ENCODE peak calls at places on chromosomes 1 and 21, in seven cellular contexts. C is heart left ventricle, F is A549, S is IMR-90, Q is uterus, Z is NB4, P is Peyer's patch. J is an unnamed sample.

GRCh38 chr1:183180634-183181056 is 5.4 kb upstream of the LAMC2 start:
- DNase-seq in C (peak), F (peak), S (peak), Q (no peak), Z (no peak), P (no peak), J (no peak)

GRCh38 chr1:48693674-48694347 is 82.9 kb downstream of the BEND5 start:
- DNase-seq in C (no peak), F (no peak), S (no peak), Q (no peak), Z (no peak), P (no peak), J (no peak)

GRCh38 chr1:86841120-86841519 is 72.8 kb downstream of the SELENOF start:
- DNase-seq in C (no peak), F (no peak), S (no peak), Q (no peak), Z (no peak), P (no peak), J (no peak)

GRCh38 chr1:199071080-199071479 is 432.2 kb downstream of the PTPRC start:
- DNase-seq in C (no peak), F (no peak), S (no peak), Q (no peak), Z (no peak), P (no peak), J (no peak)

GRCh38 chr1:70083519-70083918 is 121.9 kb downstream of the LRRC40 start:
- DNase-seq in C (no peak), F (no peak), S (no peak), Q (no peak), Z (peak), P (no peak), J (no peak)

GRCh38 chr1:206578115-206578935 is 33.9 kb downstream of the EIF2D start:
- DNase-seq in C (no peak), F (no peak), S (peak), Q (no peak), Z (no peak), P (no peak), J (no peak)

GRCh38 chr1:103254691-103255090 is 146.4 kb upstream of the COL11A1 start:
- DNase-seq in C (no peak), F (no peak), S (peak), Q (no peak), Z (no peak), P (no peak), J (no peak)

GRCh38 chr1:159854101-159854692 is 8.3 kb downstream of the VSIG8 start:
- DNase-seq in C (peak), F (peak), S (no peak), Q (peak), Z (peak), P (peak), J (peak)

GRCh38 chr1:170461362-170461761 is 70.6 kb upstream of the GORAB start:
- DNase-seq in C (no peak), F (no peak), S (peak), Q (no peak), Z (no peak), P (no peak), J (no peak)

GRCh38 chr1:78009836-78010235 is 5.1 kb downstream of the DNAJB4 start:
- DNase-seq in C (no peak), F (no peak), S (no peak), Q (no peak), Z (no peak), P (no peak), J (no peak)

GRCh38 chr1:206713910-206714312 is 29.2 kb downstream of the MAPKAPK2 start:
- DNase-seq in C (no peak), F (peak), S (peak), Q (no peak), Z (no peak), P (no peak), J (no peak)

GRCh38 chr1:35448344-35448801 is 108.8 kb downstream of the KIAA0319L start:
- DNase-seq in C (no peak), F (no peak), S (peak), Q (no peak), Z (peak), P (no peak), J (no peak)

GRCh38 chr1:14486401-14487110 is 111.9 kb upstream of the KAZN start:
- DNase-seq in C (peak), F (no peak), S (peak), Q (peak), Z (no peak), P (no peak), J (no peak)

GRCh38 chr1:27690205-27690604 is 18.2 kb upstream of the IFI6 start:
- DNase-seq in C (no peak), F (no peak), S (no peak), Q (no peak), Z (no peak), P (no peak), J (no peak)

GRCh38 chr1:212037900-212038299 is 2.4 kb downstream of the DTL start:
- DNase-seq in C (no peak), F (no peak), S (no peak), Q (no peak), Z (peak), P (no peak), J (peak)

GRCh38 chr1:159921251-159921650 is 4.1 kb downstream of the TAGLN2 start:
- DNase-seq in C (no peak), F (no peak), S (peak), Q (no peak), Z (no peak), P (peak), J (peak)

GRCh38 chr1:116586741-116587143 is 15.9 kb upstream of the CD58 start:
- DNase-seq in C (no peak), F (no peak), S (no peak), Q (no peak), Z (no peak), P (no peak), J (no peak)

GRCh38 chr21:37176716-37177115 is 90.4 kb downstream of the VPS26C start:
- DNase-seq in C (no peak), F (no peak), S (no peak), Q (no peak), Z (no peak), P (no peak), J (no peak)

GRCh38 chr1:36203554-36204346 is 20.5 kb upstream of the THRAP3 start:
- DNase-seq in C (peak), F (peak), S (peak), Q (peak), Z (peak), P (no peak), J (no peak)

GRCh38 chr1:8370928-8371327 is 53.0 kb downstream of the SLC45A1 start:
- DNase-seq in C (peak), F (no peak), S (peak), Q (no peak), Z (no peak), P (no peak), J (no peak)

GRCh38 chr1:221315330-221315729 is 426.6 kb downstream of the DUSP10 start:
- DNase-seq in C (no peak), F (no peak), S (peak), Q (no peak), Z (no peak), P (no peak), J (no peak)

GRCh38 chr1:240732390-240732789 is 120.4 kb upstream of the GREM2 start:
- DNase-seq in C (no peak), F (peak), S (peak), Q (no peak), Z (peak), P (no peak), J (peak)

GRCh38 chr1:242847390-242847993 is 323.0 kb upstream of the PLD5 start:
- DNase-seq in C (no peak), F (peak), S (no peak), Q (no peak), Z (peak), P (no peak), J (peak)

GRCh38 chr1:46352363-46352762 is 11.8 kb downstream of the NSUN4 start:
- DNase-seq in C (no peak), F (no peak), S (no peak), Q (no peak), Z (no peak), P (no peak), J (no peak)

GRCh38 chr21:28378026-28378425 is 614.7 kb downstream of the LTN1 start:
- DNase-seq in C (no peak), F (no peak), S (no peak), Q (no peak), Z (no peak), P (no peak), J (no peak)

GRCh38 chr1:55580845-55581332 is 365.7 kb upstream of the USP24 start:
- DNase-seq in C (no peak), F (peak), S (peak), Q (no peak), Z (no peak), P (no peak), J (no peak)

GRCh38 chr1:87115317-87115885 is 201.0 kb downstream of the HS2ST1 start:
- DNase-seq in C (no peak), F (no peak), S (peak), Q (no peak), Z (no peak), P (no peak), J (peak)

GRCh38 chr1:167770127-167770526 is 48.3 kb downstream of the MPZL1 start:
- DNase-seq in C (no peak), F (no peak), S (no peak), Q (no peak), Z (no peak), P (no peak), J (no peak)

DNA sequence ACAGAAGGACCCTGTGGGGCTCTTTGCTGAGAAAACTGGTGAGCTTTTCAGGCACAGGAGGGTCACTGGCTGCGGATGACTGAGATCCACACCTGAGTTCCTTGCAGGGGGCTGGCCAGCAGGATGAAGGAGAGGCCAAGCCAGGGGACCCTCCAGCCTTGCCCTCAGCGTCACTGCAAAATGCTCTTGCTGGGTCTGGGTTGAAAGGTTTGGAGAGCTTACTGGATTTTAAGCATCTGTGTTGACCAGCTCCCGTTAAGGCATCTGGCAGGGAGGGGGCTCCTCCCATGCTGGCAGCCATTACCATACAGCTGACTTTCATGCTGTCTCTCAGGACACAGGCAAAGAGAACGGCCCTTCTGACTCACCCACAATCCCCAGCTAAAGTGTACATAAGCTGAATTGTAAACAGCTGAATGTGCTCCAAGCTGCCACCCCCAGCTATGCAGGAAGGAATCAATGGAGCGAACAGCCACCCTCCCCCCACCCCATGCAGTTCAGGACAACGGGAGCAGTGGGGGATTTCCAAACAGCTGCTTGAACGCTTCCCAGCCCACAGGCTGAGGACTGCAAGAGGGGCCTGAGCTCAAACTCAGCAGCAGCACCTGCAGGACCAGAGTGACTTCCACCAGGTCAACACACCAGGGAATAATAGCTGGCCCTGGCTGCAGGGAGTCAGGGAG is 21.3 kb upstream of the A3GALT2 start:
- DNase-seq in C (peak), F (peak), S (peak), Q (peak), Z (no peak), P (no peak), J (no peak)
- TF ChIP-seq POLR2A in C (peak), F (no peak), S (no peak), Q (no peak), Z (no peak), P (no peak), J (no peak)

DNA sequence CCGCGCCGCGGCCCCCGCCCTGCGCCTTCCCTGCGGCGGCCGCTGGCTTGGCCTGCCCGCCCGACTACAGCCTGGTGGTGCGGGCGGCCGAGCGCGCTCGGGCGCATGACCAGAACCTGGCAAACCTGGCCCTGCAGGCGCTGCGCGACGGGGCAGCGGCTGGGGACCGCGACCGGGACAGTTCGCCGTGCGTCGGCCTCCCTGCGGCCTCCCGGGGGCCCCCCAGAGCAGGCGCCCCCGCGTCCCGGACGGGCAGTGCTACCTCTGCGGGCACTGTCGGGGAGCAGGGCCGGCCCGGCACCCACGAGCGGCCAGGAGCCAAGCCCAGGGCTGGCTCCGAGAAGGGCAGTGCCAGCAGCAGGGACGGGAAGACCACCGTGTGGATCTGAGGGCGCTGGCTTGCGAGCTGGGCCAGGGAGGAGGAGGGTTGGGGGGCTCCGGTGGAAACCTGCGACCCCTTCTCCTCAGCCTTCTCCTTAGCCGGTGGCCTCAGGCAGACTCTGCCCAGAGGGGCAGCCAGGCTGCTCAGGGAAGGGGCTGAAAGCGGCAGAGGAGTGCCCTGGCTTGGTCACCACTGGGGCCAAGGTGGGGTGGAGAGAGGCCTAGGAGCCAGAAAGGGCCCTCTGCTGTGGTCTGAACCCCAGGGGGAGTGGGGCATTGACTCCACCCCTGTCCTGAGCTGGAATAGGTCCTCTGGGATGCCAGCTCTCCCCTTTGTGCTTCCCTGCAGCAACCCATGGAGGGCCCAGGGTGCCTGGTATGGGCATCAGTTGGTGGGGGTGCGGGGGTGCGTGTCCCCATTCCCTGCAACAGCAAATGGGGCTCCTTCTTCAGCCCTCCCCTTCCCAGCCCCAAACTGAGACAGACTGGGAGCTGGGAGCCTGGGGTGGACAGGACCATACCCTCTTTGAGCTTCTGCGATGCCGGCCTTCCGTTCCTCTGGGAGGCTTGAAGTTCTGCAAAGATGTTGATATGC is 6.6 kb upstream of the IBA57 start:
- DNase-seq in C (peak), F (no peak), S (no peak), Q (no peak), Z (no peak), P (no peak), J (no peak)
- TF ChIP-seq POLR2A in C (no peak), F (no peak), S (no peak), Q (no peak), Z (no peak), P (no peak), J (no peak)

DNA sequence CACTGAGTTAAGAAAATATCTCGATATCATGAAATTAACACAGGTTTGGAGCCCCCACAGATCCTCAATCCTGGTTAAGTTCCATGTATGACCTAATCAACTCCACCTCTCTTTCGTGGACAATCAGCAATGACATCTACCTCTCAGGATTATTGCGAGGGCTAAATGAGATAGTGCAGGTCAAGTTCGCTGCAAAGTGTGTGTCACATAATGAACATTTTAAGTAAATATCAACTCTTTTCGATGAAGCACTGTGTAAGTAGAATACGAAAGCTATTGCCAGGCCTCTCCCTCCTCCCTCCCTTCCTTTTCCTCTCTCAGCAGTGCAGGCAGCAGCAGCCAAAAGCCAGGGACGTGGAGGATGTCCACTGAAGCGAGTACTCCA is 353 bp upstream of the CAMSAP2 start:
- DNase-seq in C (no peak), F (no peak), S (no peak), Q (no peak), Z (no peak), P (no peak), J (no peak)
- TF ChIP-seq POLR2A in C (no peak), F (peak), S (peak), Q (no peak), Z (no peak), P (no peak), J (no peak)

DNA sequence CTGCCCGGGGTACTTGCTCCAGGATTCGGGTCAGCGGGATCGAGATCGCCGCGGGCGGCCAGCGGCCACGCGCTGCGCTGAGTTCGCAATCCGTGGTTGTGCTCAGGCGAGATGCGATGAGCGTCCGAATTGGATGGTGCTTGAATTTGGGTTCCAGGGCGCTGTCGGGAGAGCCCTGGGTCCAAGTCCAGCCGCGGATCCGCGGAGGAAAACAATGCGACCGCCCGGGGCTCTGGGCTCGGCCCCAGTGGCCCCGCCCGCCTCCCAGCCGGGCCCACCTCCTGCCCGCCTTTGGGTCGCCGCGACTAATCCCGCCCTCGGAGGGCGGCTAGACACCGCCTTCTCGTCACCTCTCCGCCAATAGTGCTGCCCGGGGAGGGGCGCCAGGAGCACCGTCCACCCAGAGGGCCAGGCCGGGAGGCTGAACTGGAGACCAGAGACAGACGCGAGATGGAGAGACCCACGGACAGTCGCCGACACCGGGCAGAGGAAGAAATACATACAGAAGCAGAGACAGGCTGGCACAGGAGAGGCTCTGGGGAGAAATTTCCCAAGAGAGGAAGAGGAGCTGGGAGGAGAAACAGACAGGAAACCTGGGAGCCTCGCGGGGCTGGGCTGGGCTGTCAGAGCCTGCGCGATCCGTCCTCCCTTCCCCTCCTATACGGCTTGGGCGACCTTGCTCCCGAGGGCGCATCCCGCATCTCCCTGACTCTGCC is at the start of gene SEMA6C:
- DNase-seq in C (peak), F (peak), S (peak), Q (peak), Z (peak), P (peak), J (peak)
- TF ChIP-seq POLR2A in C (peak), F (peak), S (peak), Q (peak), Z (no peak), P (peak), J (peak)

GRCh38 chr21:33360871-33361602 is 36.3 kb downstream of the IFNAR1 start:
- DNase-seq in C (peak), F (peak), S (peak), Q (peak), Z (peak), P (peak), J (peak)
- TF ChIP-seq POLR2A in C (no peak), F (no peak), S (no peak), Q (no peak), Z (no peak), P (no peak), J (no peak)

DNA sequence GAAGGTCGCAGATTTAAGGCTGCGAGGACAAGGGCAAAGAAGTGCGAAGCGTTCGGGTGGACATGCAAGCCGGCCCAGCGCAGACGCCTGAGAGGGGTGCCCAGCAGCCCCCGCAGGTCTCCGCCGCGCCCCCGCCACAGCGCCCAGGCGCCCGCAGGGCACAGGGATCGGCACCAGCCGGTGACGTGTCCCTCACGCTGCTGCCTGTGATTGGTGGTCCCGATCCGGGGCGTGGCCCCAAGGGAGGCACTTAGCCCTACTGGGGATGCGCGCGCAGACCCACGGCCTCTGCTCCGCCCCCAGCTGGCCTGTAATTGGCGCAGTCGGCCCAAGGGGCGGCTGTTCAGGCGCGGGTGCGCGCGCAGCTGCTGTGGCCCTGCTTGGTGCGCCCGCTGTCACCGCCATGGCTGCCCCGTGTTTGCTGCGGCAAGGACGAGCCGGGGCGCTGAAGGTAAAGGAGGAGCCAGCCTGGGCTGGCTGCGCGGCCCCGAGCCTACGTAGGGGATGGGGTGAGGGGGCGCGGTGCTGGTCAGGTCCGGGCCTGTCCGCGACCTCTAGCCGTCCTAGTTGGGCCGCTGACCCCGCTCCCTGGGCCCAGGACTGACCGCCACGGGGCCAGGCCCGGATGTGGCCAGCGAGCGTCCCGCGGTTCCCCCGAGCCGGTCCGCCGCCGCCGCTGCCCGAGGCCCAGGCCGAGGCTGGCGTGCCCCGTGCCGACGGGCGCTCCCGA is at the start of gene NDUFV3:
- DNase-seq in C (peak), F (peak), S (peak), Q (peak), Z (peak), P (peak), J (peak)
- TF ChIP-seq POLR2A in C (peak), F (peak), S (peak), Q (peak), Z (peak), P (peak), J (peak)